ENCODE peak calls at places on chromosomes 12 and 14, in ten cellular contexts. L is stimulated activated CD4-positive, alpha-beta T cell treated with anti-CD3 and anti-CD28 coated beads, Interleukin-15, amount 100 ng/mL, for 24 hours; J is Karpas-422; U is amniotic stem cell; T is HEK293T; W is hepatic stellate cell; R is activated CD4-positive, alpha-beta T cell treated with anti-CD3 and anti-CD28 coated beads for 24 hours; S is epithelial cell of esophagus; X is RWPE1; F is caudate nucleus. V is an unnamed sample.

GRCh38 chr12:22499445-22499844 is 44.9 kb downstream of the C2CD5 start:
- DNase-seq in L (no peak), J (no peak), U (no peak), T (no peak), W (no peak), R (no peak), S (no peak), X (no peak), F (no peak), V (no peak)

GRCh38 chr12:40752011-40752410 is 59.8 kb downstream of the CNTN1 start:
- DNase-seq in L (no peak), J (no peak), U (no peak), T (no peak), W (no peak), R (no peak), S (no peak), X (no peak), F (no peak), V (no peak)

GRCh38 chr14:32078030-32078793 is 1.1 kb downstream of the ARHGAP5 start:
- DNase-seq in L (peak), J (peak), U (no peak), T (peak), W (no peak), R (no peak), S (peak), X (peak), F (no peak), V (peak)

GRCh38 chr12:130203151-130203550 is 40.9 kb downstream of the FZD10 start:
- DNase-seq in L (no peak), J (no peak), U (no peak), T (no peak), W (no peak), R (no peak), S (no peak), X (no peak), F (no peak), V (no peak)

GRCh38 chr12:10196210-10196609 is 16.5 kb upstream of the GABARAPL1 start:
- DNase-seq in L (no peak), J (peak), U (no peak), T (no peak), W (no peak), R (no peak), S (no peak), X (no peak), F (no peak), V (no peak)

GRCh38 chr12:47838286-47838931 is 18.7 kb upstream of the HDAC7 start:
- DNase-seq in L (peak), J (peak), U (no peak), T (peak), W (peak), R (no peak), S (peak), X (no peak), F (no peak), V (no peak)

GRCh38 chr12:65313704-65314317 is 35.3 kb downstream of the MSRB3 start:
- DNase-seq in L (no peak), J (peak), U (no peak), T (no peak), W (no peak), R (no peak), S (peak), X (peak), F (no peak), V (peak)

GRCh38 chr12:54704187-54704586 is 56.0 kb upstream of the DCD start:
- DNase-seq in L (no peak), J (no peak), U (no peak), T (no peak), W (no peak), R (no peak), S (no peak), X (no peak), F (no peak), V (no peak)

GRCh38 chr12:122203301-122203967 is at the start of gene B3GNT4:
- DNase-seq in L (peak), J (peak), U (no peak), T (peak), W (peak), R (peak), S (peak), X (peak), F (no peak), V (no peak)

GRCh38 chr12:113103756-113104450 is 31.7 kb downstream of the RASAL1 start:
- DNase-seq in L (peak), J (peak), U (no peak), T (no peak), W (no peak), R (peak), S (peak), X (peak), F (no peak), V (no peak)

GRCh38 chr14:101506921-101507300 is 54.4 kb upstream of the DIO3 start:
- DNase-seq in L (no peak), J (no peak), U (no peak), T (no peak), W (no peak), R (no peak), S (no peak), X (no peak), F (no peak), V (no peak)

GRCh38 chr12:108082506-108082905 is 46.6 kb upstream of the WSCD2 start:
- DNase-seq in L (no peak), J (no peak), U (no peak), T (no peak), W (no peak), R (no peak), S (no peak), X (no peak), F (no peak), V (no peak)

GRCh38 chr14:103141117-103141796 is 18.0 kb downstream of the TNFAIP2 start:
- DNase-seq in L (peak), J (peak), U (no peak), T (peak), W (peak), R (peak), S (peak), X (peak), F (no peak), V (peak)

GRCh38 chr14:22565391-22565945 is 23.6 kb downstream of the DAD1 start:
- DNase-seq in L (no peak), J (no peak), U (no peak), T (no peak), W (no peak), R (no peak), S (no peak), X (no peak), F (no peak), V (no peak)

V was measured in H4.